ENCODE peak calls at places on chromosomes 7 and 10, in seven cellular contexts. R is K562, W is HepG2, O is SK-N-SH, E is GM12878, Z is HCT116, J is H1. H is an unnamed sample. For H3K4me1, the result is how much of the 10 kb centered on the place peaks cover.

GRCh38 chr10:103663802-103664201 is 170.3 kb downstream of the NEURL1 start:
- DNase-seq in W (no peak), O (no peak), Z (no peak), J (no peak), R (no peak), E (no peak), H (no peak)

GRCh38 chr7:146565872-146566271 is 449.3 kb downstream of the CNTNAP2 start:
- DNase-seq in Z (no peak), O (no peak), R (no peak), J (no peak), W (no peak), E (no peak), H (no peak)

GRCh38 chr10:127313996-127314700 is 117.8 kb upstream of the INSYN2A start:
- DNase-seq in E (no peak), R (no peak), O (no peak), J (no peak), Z (no peak), W (no peak), H (no peak)

GRCh38 chr10:42979730-42980467 is 97.0 kb upstream of the RET start:
- DNase-seq in W (no peak), E (no peak), O (peak), Z (no peak), J (no peak), R (no peak), H (no peak)

GRCh38 chr10:52993109-52993508 is 220.5 kb upstream of the MBL2 start:
- DNase-seq in J (no peak), W (no peak), Z (no peak), O (no peak), R (no peak), E (no peak), H (no peak)

GRCh38 chr7:74101061-74101681 is 17.6 kb downstream of the LIMK1 start:
- DNase-seq in J (no peak), E (peak), R (no peak), O (no peak), Z (no peak), W (no peak), H (no peak)

GRCh38 chr10:70603439-70603778 is 868 bp upstream of the PRF1 start:
- DNase-seq in O (no peak), J (no peak), R (no peak), W (no peak), E (no peak), Z (no peak), H (no peak)

GRCh38 chr7:96327429-96327828 is 5.5 kb upstream of the SLC25A13 start:
- DNase-seq in W (peak), J (no peak), E (no peak), Z (no peak), O (no peak), R (no peak), H (no peak)

GRCh38 chr7:148264933-148265557 is 325.5 kb upstream of the C7orf33 start:
- DNase-seq in E (no peak), O (peak), Z (peak), J (no peak), R (no peak), W (peak), H (peak)

GRCh38 chr7:42603496-42603895 is 308.4 kb downstream of the C7orf25 start:
- DNase-seq in W (no peak), E (no peak), J (no peak), R (no peak), O (no peak), Z (no peak), H (no peak)
- H3K4me1 ChIP-seq in W (under half), E (under half), J (under half), R (under half), O (under half), Z (under half), H (under half)

GRCh38 chr7:158549834-158550700 is 37.6 kb downstream of the PTPRN2 start:
- DNase-seq in E (no peak), Z (no peak), O (no peak), R (no peak), W (no peak), J (no peak), H (no peak)
- TF ChIP-seq YY1 in E (no peak), Z (no peak), O (no peak), R (no peak), W (no peak), J (no peak), H (no peak)

GRCh38 chr10:125060851-125061556 is 99.4 kb downstream of the CTBP2 start:
- DNase-seq in R (no peak), W (peak), Z (peak), O (peak), E (no peak), J (peak), H (no peak)
- H3K4me1 ChIP-seq in R (under half), W (under half), Z (half or more), O (under half), E (under half), J (under half), H (under half)

DNA sequence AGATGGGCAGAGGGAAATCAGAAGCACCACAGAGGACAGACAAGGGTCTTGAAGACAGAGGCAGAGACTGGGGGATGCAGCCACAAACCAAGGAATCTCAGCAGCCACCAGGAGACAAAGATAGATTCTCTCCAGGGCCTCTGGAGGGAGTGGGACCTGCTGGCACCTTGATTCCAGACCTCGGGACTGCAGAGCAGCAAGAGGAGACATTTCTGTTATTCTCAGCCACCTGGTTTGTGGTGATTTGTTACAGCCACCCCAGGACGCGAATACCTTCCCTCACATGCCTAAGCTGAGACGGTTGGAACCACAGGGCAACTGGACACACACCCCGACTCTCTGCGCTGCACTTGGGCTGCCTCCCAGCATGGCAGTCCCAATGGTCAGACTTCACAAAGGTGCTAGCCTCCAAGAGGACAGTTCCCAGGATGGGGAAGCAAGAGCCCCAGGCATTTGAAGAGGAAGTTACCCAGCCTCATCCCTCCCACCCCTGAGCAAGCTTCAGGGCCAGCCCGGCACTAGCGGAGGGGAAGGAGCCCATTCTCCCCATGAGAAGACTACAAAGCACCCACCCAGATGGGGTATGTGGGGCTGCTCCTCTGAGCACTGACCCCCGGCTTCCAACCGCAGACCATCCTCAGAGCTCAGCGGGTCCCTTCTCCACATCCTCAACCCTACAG is 104.6 kb upstream of the INSIG1 start:
- DNase-seq in O (no peak), Z (no peak), W (no peak), R (no peak), E (no peak), J (no peak), H (no peak)
- TF ChIP-seq YY1 in O (no peak), Z (no peak), W (no peak), R (no peak), E (no peak), J (no peak), H (no peak)